ENCODE peak calls at places on chromosomes 1 and 21, in five cellular contexts. E is activated T-cell treated with anti-CD3 and anti-CD28 coated beads, Interleukin-2, amount 50 U/mL, for 48 hours; R is NCI-H460; G is caudate nucleus; X is GM04504. T is an unnamed sample.

GRCh38 chr21:32884062-32884461 is 112.5 kb upstream of the PAXBP1 start:
- DNase-seq in E (no peak), R (no peak), G (no peak), X (no peak), T (no peak)

GRCh38 chr1:19488136-19488535 is 2.8 kb upstream of the CAPZB start:
- DNase-seq in E (no peak), R (no peak), G (no peak), X (no peak), T (no peak)

GRCh38 chr1:15153842-15154479 is 414 bp downstream of the TMEM51 start:
- DNase-seq in E (peak; percentile 61), R (peak; percentile 26), G (peak; percentile 25), X (no peak), T (no peak)

GRCh38 chr1:29754608-29755375 is 518.5 kb downstream of the PTPRU start:
- DNase-seq in E (no peak), R (no peak), G (no peak), X (no peak), T (no peak)

GRCh38 chr1:66426231-66426853 is 107.6 kb upstream of the SGIP1 start:
- DNase-seq in E (no peak), R (no peak), G (no peak), X (no peak), T (no peak)

GRCh38 chr1:152743371-152744145 is 14.3 kb upstream of the KPRP start:
- DNase-seq in E (no peak), R (no peak), G (no peak), X (no peak), T (no peak)

GRCh38 chr1:54800041-54800898 is 853 bp downstream of the TTC22 start:
- DNase-seq in E (no peak), R (no peak), G (no peak), X (no peak), T (no peak)

GRCh38 chr1:221875004-221875330 is 133.1 kb upstream of the DUSP10 start:
- DNase-seq in E (no peak), R (no peak), G (no peak), X (no peak), T (no peak)

GRCh38 chr1:235442788-235443429 is 61.3 kb downstream of the B3GALNT2 start:
- DNase-seq in E (no peak), R (peak; percentile 69), G (no peak), X (peak; percentile 47), T (peak; percentile 45)

GRCh38 chr1:67060811-67061218 is 6.9 kb upstream of the SLC35D1 start:
- DNase-seq in E (no peak), R (no peak), G (no peak), X (peak; percentile 90), T (no peak)

T was measured in COLO829.